ENCODE peak calls at places on chromosomes 1 and 21, in ten cellular contexts. G, O, W, X, M, C, Z, D, F and N are unnamed samples.

GRCh38 chr21:38675450-38675849 is 130.3 kb upstream of the ETS2 start:
- DNase-seq in Z (no peak), M (no peak), F (no peak), W (no peak), X (no peak), O (no peak), G (no peak), D (no peak), C (no peak), N (no peak)

GRCh38 chr1:179493323-179493722 is 82.4 kb downstream of the NPHS2 start:
- DNase-seq in M (no peak), F (no peak), O (no peak), D (no peak), G (peak; percentile 75), C (no peak), X (no peak), W (no peak), Z (no peak), N (no peak)

GRCh38 chr1:10339815-10340214 is 59.0 kb upstream of the PGD start:
- DNase-seq in W (peak; percentile 68), F (no peak), G (peak; percentile 62), O (peak; percentile 26), Z (peak; percentile 58), M (peak; percentile 66), D (peak; percentile 24), C (peak; percentile 39), X (no peak), N (no peak)

GRCh38 chr21:18603246-18603645 is 199.7 kb upstream of the TMPRSS15 start:
- DNase-seq in G (no peak), Z (no peak), W (no peak), X (no peak), D (no peak), O (no peak), F (no peak), C (no peak), M (no peak), N (no peak)

GRCh38 chr1:65792671-65793358 is at the start of gene PDE4B:
- DNase-seq in G (peak; percentile 40), F (no peak), D (no peak), W (no peak), O (no peak), X (no peak), M (no peak), C (no peak), Z (peak; percentile 71), N (no peak)

GRCh38 chr1:183300828-183301227 is 114.8 kb downstream of the LAMC2 start:
- DNase-seq in D (no peak), M (no peak), G (no peak), W (no peak), O (no peak), Z (no peak), C (no peak), X (no peak), F (no peak), N (no peak)

GRCh38 chr1:243742814-243743213 is 107.2 kb downstream of the AKT3 start:
- DNase-seq in G (peak; percentile 96), F (no peak), C (peak; percentile 30), X (no peak), W (no peak), Z (no peak), D (no peak), M (no peak), O (no peak), N (no peak)

GRCh38 chr1:94193128-94193527 is 44.3 kb downstream of the ARHGAP29 start:
- DNase-seq in F (no peak), X (no peak), O (no peak), C (no peak), Z (no peak), D (no peak), G (no peak), M (no peak), W (no peak), N (no peak)

GRCh38 chr1:96365596-96365995 is 356.0 kb upstream of the PTBP2 start:
- DNase-seq in Z (no peak), D (no peak), G (no peak), M (no peak), C (no peak), F (no peak), O (no peak), W (no peak), X (no peak), N (no peak)

GRCh38 chr1:102588536-102588935 is 519.8 kb downstream of the COL11A1 start:
- DNase-seq in F (no peak), C (no peak), M (no peak), O (no peak), W (no peak), X (no peak), G (no peak), Z (no peak), D (no peak), N (no peak)

GRCh38 chr1:63362073-63362472 is 5.4 kb upstream of the ALG6 start:
- DNase-seq in W (no peak), D (no peak), M (no peak), C (no peak), Z (no peak), X (no peak), F (no peak), G (no peak), O (no peak), N (no peak)

GRCh38 chr1:17831619-17832018 is 76.5 kb downstream of the ACTL8 start:
- DNase-seq in G (peak; percentile 59), W (peak; percentile 29), M (no peak), F (no peak), D (no peak), Z (peak; percentile 76), C (peak; percentile 29), O (peak; percentile 58), X (no peak), N (peak; percentile 37)

GRCh38 chr1:153976819-153977249 is 640 bp downstream of the JTB start:
- DNase-seq in O (no peak), F (no peak), C (no peak), D (no peak), X (no peak), W (no peak), M (no peak), Z (no peak), G (no peak), N (no peak)

GRCh38 chr1:153977250-153978240 is at the start of gene JTB:
- DNase-seq in X (no peak), M (peak; percentile 94), F (peak; percentile 88), O (peak; percentile 90), D (peak; percentile 86), G (peak; percentile 78), W (peak; percentile 91), C (peak; percentile 64), Z (peak; percentile 88), N (peak; percentile 98)

GRCh38 chr1:153973071-153973470 is 4.4 kb downstream of the JTB start:
- DNase-seq in C (no peak), M (no peak), O (no peak), F (no peak), G (no peak), Z (no peak), D (no peak), X (no peak), W (no peak), N (no peak)

GRCh38 chr1:153970346-153970745 is 2.6 kb downstream of the CREB3L4 start:
- DNase-seq in X (no peak), O (no peak), G (no peak), M (no peak), D (no peak), Z (no peak), F (no peak), W (no peak), C (no peak), N (no peak)

GRCh38 chr1:153973478-153973877 is 4.0 kb downstream of the JTB start:
- DNase-seq in O (no peak), X (no peak), Z (no peak), C (no peak), F (no peak), W (no peak), G (no peak), M (no peak), D (no peak), N (no peak)
- TF ChIP-seq POLR2A in O (no peak), X (no peak), Z (no peak), C (no peak), F (peak; percentile 45), W (no peak), G (no peak), M (no peak), D (no peak), N (no peak)

GRCh38 chr1:92031281-92032110 is 1.7 kb downstream of the EPHX4 start:
- DNase-seq in G (peak; percentile 21), X (no peak), O (peak; percentile 8), F (no peak), Z (no peak), C (no peak), D (no peak), M (no peak), W (no peak), N (no peak)
- TF ChIP-seq POLR2A in G (no peak), X (no peak), O (no peak), F (no peak), Z (no peak), C (no peak), D (no peak), M (no peak), W (no peak), N (no peak)

DNA sequence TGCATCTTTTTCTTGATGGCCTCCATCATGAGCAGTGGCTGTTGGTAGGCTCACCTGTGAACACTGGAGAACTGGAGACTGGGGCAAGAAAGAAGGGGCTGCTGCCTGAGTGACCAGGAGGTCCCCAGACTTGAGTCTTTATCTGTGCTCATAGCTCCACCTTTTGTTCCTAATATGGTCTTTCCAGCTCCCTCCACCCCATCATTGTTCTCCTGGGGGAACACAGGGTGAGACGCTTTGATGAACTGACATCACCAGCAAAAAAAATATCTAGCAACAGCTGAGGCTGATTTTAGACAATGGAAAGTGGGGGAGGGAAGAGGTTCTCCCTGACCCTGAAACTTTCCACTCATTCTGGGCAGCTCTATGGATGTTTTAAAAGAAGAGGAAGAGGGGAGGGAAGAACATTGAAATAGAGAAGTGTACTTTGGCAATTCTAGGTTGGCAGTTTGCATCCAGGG is at the start of gene TPM3:
- DNase-seq in C (no peak), W (no peak), Z (no peak), X (no peak), D (peak; percentile 43), M (no peak), F (no peak), O (peak; percentile 55), G (no peak), N (no peak)
- TF ChIP-seq POLR2A in C (no peak), W (no peak), Z (no peak), X (no peak), D (no peak), M (no peak), F (no peak), O (no peak), G (no peak), N (no peak)

DNA sequence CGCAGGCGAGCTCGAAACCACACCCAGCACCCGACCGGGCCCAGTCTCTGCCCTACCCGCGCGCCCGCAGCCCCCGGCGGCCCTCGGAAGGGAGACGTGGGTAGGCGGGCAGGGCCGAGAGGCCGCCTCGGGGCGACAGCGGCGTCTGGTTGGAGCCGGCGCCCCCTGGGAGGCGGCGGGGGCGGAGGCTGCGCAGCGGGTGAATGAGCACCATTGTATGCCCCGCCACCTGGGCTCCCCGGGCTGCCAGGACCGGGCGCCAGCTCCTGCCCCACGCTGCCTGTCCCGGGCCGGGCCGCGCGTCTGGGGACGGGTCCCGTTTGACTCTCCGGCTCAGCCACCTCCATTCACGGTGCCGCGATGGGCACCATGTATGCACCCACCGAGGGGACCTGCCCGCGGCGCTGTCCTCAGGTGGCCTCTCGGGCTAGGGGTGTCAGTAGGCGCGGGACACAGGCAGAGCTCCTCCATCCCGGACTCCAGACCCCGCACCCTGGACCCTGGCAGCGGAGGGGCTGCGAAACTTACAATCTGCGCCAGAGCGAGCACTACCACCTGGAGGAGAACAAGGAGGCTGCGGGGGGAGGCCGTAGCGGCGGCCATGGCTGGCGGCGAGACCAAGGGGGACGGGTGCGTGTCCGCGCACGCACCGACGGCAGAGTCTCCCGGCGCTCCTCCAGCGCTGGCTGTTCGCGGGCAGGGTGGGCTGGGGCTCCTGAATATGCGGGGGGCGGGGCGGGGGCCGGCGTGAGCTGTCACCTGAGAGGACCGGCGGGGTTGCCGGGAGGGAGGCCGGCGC is at the start of gene COL9A2:
- DNase-seq in M (no peak), D (no peak), X (no peak), W (no peak), G (no peak), C (no peak), Z (peak; percentile 69), F (no peak), O (peak; percentile 78), N (peak; percentile 88)
- TF ChIP-seq POLR2A in M (no peak), D (no peak), X (peak; percentile 15), W (no peak), G (no peak), C (no peak), Z (no peak), F (no peak), O (no peak), N (no peak)